ENCODE peak calls at places on chromosomes 13 and 19, in six cellular contexts. L is cardiac muscle cell; J is Peyer's patch; O is A673; K is GM10248; Z is activated CD4-positive, alpha-beta T cell treated with anti-CD3 and anti-CD28 coated beads for 48 hours. Y is an unnamed sample.

GRCh38 chr13:74839656-74840055 is 642.3 kb downstream of the TBC1D4 start:
- DNase-seq in L (peak), J (no peak), O (no peak), K (no peak), Z (no peak), Y (no peak)

GRCh38 chr13:29849731-29850212 is 645 bp downstream of the UBL3 start:
- DNase-seq in L (peak), J (peak), O (peak), K (peak), Z (peak), Y (no peak)

GRCh38 chr19:2315818-2316353 is 7.9 kb upstream of the LINGO3 start:
- DNase-seq in L (peak), J (peak), O (no peak), K (peak), Z (peak), Y (peak)

GRCh38 chr13:99626461-99627082 is 125.3 kb downstream of the TM9SF2 start:
- DNase-seq in L (peak), J (no peak), O (peak), K (no peak), Z (no peak), Y (no peak)

GRCh38 chr19:2034729-2035589 is 16.1 kb downstream of the MKNK2 start:
- DNase-seq in L (peak), J (peak), O (peak), K (peak), Z (peak), Y (peak)

GRCh38 chr19:39325778-39326680 is 5.4 kb upstream of the LRFN1 start:
- DNase-seq in L (no peak), J (no peak), O (peak), K (no peak), Z (peak), Y (no peak)

GRCh38 chr13:99467764-99468163 is 33.5 kb upstream of the TM9SF2 start:
- DNase-seq in L (peak), J (no peak), O (no peak), K (no peak), Z (no peak), Y (no peak)

GRCh38 chr19:19134687-19135158 is 3.6 kb downstream of the TMEM161A start:
- DNase-seq in L (no peak), J (no peak), O (no peak), K (no peak), Z (peak), Y (no peak)

GRCh38 chr19:8478605-8479004 is 23.8 kb downstream of the PRAM1 start:
- DNase-seq in L (no peak), J (peak), O (no peak), K (no peak), Z (no peak), Y (no peak)

GRCh38 chr19:1884291-1884718 is 991 bp downstream of the ABHD17A start:
- DNase-seq in L (no peak), J (no peak), O (no peak), K (no peak), Z (no peak), Y (no peak)

GRCh38 chr19:30453768-30454167 is 81.6 kb downstream of the ZNF536 start:
- DNase-seq in L (no peak), J (no peak), O (no peak), K (no peak), Z (no peak), Y (no peak)